ENCODE peak calls at places on chromosomes 13 and 19, in five cellular contexts. F is heart right ventricle; W is right atrium auricular region; J is cardiac muscle cell; T is CD8-positive, alpha-beta T cell. E is an unnamed sample.

GRCh38 chr13:43878897-43879322 is 630 bp downstream of the CCDC122 start:
- DNase-seq in W (peak; percentile 87), F (peak; percentile 70), J (peak; percentile 60), T (no peak), E (no peak)

GRCh38 chr19:31223805-31224534 is 125.3 kb downstream of the TSHZ3 start:
- DNase-seq in F (no peak), J (no peak), W (no peak), T (no peak), E (no peak)

GRCh38 chr13:73941752-73942151 is 192.5 kb downstream of the KLF12 start:
- DNase-seq in W (no peak), F (no peak), J (no peak), T (no peak), E (no peak)

GRCh38 chr19:49631610-49632192 is 8.2 kb downstream of the RRAS start:
- DNase-seq in J (no peak), W (no peak), T (no peak), F (no peak), E (no peak)

GRCh38 chr13:94073006-94073744 is 406.3 kb downstream of the DCT start:
- DNase-seq in F (no peak), T (no peak), W (no peak), J (peak; percentile 12), E (no peak)

GRCh38 chr13:97757807-97758206 is 195.7 kb upstream of the IPO5 start:
- DNase-seq in J (no peak), F (no peak), T (no peak), W (peak; percentile 64), E (no peak)

GRCh38 chr13:60788156-60788829 is 391.3 kb downstream of the TDRD3 start:
- DNase-seq in J (no peak), W (peak; percentile 66), T (no peak), F (peak; percentile 28), E (no peak)

GRCh38 chr13:87676254-87677042 is 5.3 kb downstream of the SLITRK5 start:
- DNase-seq in F (no peak), J (no peak), W (no peak), T (no peak), E (no peak)

GRCh38 chr19:50427318-50427925 is 5.3 kb upstream of the MYBPC2 start:
- DNase-seq in T (no peak), F (no peak), W (no peak), J (no peak), E (no peak)

GRCh38 chr19:14434543-14435319 is 1.6 kb downstream of the PKN1 start:
- DNase-seq in J (no peak), T (no peak), W (peak; percentile 85), F (peak; percentile 78), E (no peak)

GRCh38 chr13:112457485-112457884 is 81.3 kb downstream of the SPACA7 start:
- DNase-seq in T (no peak), W (peak; percentile 36), J (no peak), F (no peak), E (no peak)

GRCh38 chr19:41411682-41412265 is 14.2 kb downstream of the BCKDHA start:
- DNase-seq in W (no peak), T (no peak), F (peak; percentile 80), J (no peak), E (no peak)

GRCh38 chr13:40969169-40969901 is 49.8 kb downstream of the ELF1 start:
- DNase-seq in F (no peak), J (no peak), W (no peak), T (no peak), E (no peak)

GRCh38 chr13:99663908-99664307 is 162.6 kb downstream of the TM9SF2 start:
- DNase-seq in J (no peak), T (no peak), F (no peak), W (no peak), E (no peak)

GRCh38 chr13:113579686-113580085 is 4.9 kb upstream of the TFDP1 start:
- DNase-seq in F (no peak), J (no peak), W (no peak), T (no peak), E (no peak)

GRCh38 chr13:22761709-22762108 is 419.1 kb upstream of the SGCG start:
- DNase-seq in T (no peak), F (no peak), W (no peak), J (no peak), E (no peak)

GRCh38 chr13:73519720-73520119 is 460.9 kb downstream of the KLF5 start:
- DNase-seq in T (no peak), W (no peak), F (no peak), J (no peak), E (no peak)

GRCh38 chr13:113751491-113751890 is 7.5 kb upstream of the TMEM255B start:
- DNase-seq in F (no peak), T (no peak), W (no peak), J (no peak), E (no peak)

GRCh38 chr19:56189785-56190184 is 7.8 kb downstream of the ZSCAN5B start:
- DNase-seq in J (no peak), F (no peak), T (no peak), W (no peak), E (no peak)

GRCh38 chr13:20570540-20570939 is 3.6 kb downstream of the IFT88 start:
- DNase-seq in J (no peak), T (no peak), F (no peak), W (no peak), E (no peak)

GRCh38 chr13:65856464-65856863 is 1373.7 kb downstream of the PCDH9 start:
- DNase-seq in W (no peak), T (no peak), J (no peak), F (no peak), E (no peak)

GRCh38 chr13:25335856-25336255 is 34.4 kb downstream of the NUP58 start:
- DNase-seq in T (no peak), J (no peak), W (no peak), F (no peak), E (no peak)

GRCh38 chr13:74886496-74886895 is 595.5 kb downstream of the TBC1D4 start:
- DNase-seq in T (no peak), J (no peak), F (no peak), W (no peak), E (no peak)

GRCh38 chr13:27293051-27293691 is 22.5 kb downstream of the RASL11A start:
- DNase-seq in T (no peak), W (peak; percentile 11), F (no peak), J (no peak), E (no peak)

GRCh38 chr19:40614595-40615411 is 13.6 kb downstream of the LTBP4 start:
- DNase-seq in F (peak; percentile 90), J (peak; percentile 89), W (peak; percentile 93), T (peak; percentile 57), E (no peak)

GRCh38 chr13:40375522-40376171 is 290.8 kb downstream of the FOXO1 start:
- DNase-seq in W (peak; percentile 82), T (no peak), F (no peak), J (no peak), E (no peak)

GRCh38 chr13:43543331-43543730 is 243.4 kb downstream of the ENOX1 start:
- DNase-seq in T (no peak), F (no peak), W (no peak), J (no peak), E (no peak)

GRCh38 chr19:9953802-9954542 is 17.7 kb upstream of the OLFM2 start:
- DNase-seq in J (no peak), W (no peak), F (no peak), T (no peak), E (no peak)

GRCh38 chr19:10193666-10194499 is 870 bp downstream of the DNMT1 start:
- DNase-seq in J (no peak), W (peak; percentile 59), F (no peak), T (peak; percentile 2), E (peak; percentile 11)

GRCh38 chr13:90686438-90686837 is 661.0 kb upstream of the MIR17HG start:
- DNase-seq in W (no peak), T (no peak), J (no peak), F (peak; percentile 4), E (no peak)

GRCh38 chr19:53903055-53903680 is 5.9 kb upstream of the CACNG7 start:
- DNase-seq in T (no peak), W (no peak), J (peak; percentile 91), F (peak; percentile 26), E (no peak)

GRCh38 chr19:19034204-19034624 is 811 bp downstream of the ARMC6 start:
- DNase-seq in J (peak; percentile 70), W (no peak), T (peak; percentile 42), F (no peak), E (peak; percentile 37)
- H3K27ac ChIP-seq in J (peak overlapping the region; percentile 96), W (peak overlapping the region; percentile 98), T (peak overlapping the region; percentile 65), F (peak overlapping the region; percentile 98), E (no peak overlapping the region)

GRCh38 chr19:2320057-2320456 is 8.3 kb downstream of the LSM7 start:
- DNase-seq in J (no peak), F (no peak), T (no peak), W (no peak), E (no peak)

GRCh38 chr19:2318923-2319322 is 9.5 kb downstream of the LSM7 start:
- DNase-seq in W (no peak), T (no peak), J (no peak), F (no peak), E (no peak)

GRCh38 chr19:2321565-2322283 is 6.7 kb downstream of the LSM7 start:
- DNase-seq in T (no peak), J (no peak), F (no peak), W (no peak), E (no peak)

GRCh38 chr19:2319551-2319950 is 8.8 kb downstream of the LSM7 start:
- DNase-seq in W (no peak), T (no peak), J (no peak), F (no peak), E (no peak)

DNA sequence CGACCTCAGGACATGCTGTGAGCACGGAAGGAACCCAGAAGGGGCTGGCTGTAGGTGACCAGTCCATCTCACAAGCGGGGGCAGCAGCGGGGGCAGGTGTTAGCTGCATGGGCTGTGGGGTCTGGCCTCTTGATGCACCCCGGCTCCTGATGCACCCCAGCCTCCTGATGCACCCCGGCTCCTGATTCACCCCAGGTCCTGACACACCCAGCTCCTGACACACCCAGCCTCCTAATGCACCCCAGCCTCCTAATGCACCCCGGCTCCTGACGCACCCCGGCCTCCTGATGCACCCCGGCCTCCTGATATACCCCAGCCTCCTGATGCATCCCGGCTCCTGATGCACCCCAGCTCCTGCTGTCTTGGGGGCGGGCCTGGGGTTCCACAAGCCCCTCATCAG is 7.4 kb downstream of the LSM7 start:
- DNase-seq in W (no peak), T (no peak), F (no peak), J (no peak), E (no peak)
- H3K4me1 ChIP-seq in W (peaks cover under 1% of the 10 kb centered on the region), T (peaks cover 5% of the 10 kb centered on the region), F (no peaks in the 10 kb centered on the region), J (no peaks in the 10 kb centered on the region), E (no peaks in the 10 kb centered on the region)

DNA sequence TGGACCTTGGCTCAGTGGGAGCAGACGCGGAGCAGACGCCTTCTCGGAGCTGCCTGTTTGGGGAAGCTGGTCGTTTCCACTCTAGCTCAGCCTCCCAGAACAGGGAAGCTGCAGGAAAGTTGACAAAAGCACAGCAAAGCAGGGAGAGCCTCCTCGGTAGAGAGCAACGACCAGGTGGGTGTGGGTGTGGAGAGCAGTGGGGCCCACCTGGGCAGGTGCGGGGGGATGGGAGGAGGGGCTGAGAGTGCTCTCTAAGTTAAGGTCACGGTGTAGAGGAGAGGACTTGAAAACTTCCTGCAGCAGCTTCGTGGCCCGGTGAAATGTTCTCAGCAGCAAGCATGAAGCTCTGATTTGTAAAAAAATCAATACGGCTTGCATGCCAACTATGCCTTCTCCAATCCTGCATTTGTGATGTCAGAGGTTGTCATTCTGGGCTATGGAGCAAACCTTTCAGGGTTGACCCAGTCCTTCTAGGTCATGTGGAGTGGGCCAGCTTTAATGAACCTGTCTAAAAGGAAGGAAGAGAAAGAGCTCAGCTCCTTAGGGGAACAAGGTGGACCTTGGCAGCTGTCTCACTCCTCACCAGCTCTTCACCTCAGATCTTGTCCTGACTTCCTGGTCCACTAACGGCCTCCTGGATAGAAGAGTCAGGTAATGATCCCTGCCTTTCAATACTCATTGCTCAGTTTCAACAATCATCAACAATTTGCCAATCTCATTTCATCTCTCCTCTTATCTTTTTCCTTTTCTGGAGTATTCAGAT is 85.8 kb upstream of the UBL3 start:
- DNase-seq in J (no peak), T (no peak), W (no peak), F (no peak), E (no peak)
- H3K9me3 ChIP-seq in J (no peaks in the 10 kb centered on the region), T (no peaks in the 10 kb centered on the region), W (no peaks in the 10 kb centered on the region), F (peaks cover 5% of the 10 kb centered on the region), E (no peaks in the 10 kb centered on the region)

GRCh38 chr19:38543286-38543806 is 74.4 kb downstream of the MAP4K1 start:
- DNase-seq in F (no peak), W (no peak), T (no peak), J (no peak), E (no peak)
- H3K27ac ChIP-seq in F (no peak overlapping the region), W (no peak overlapping the region), T (no peak overlapping the region), J (no peak overlapping the region), E (no peak overlapping the region)

E was measured in iPS DF 6.9.